ENCODE peak calls at places on chromosomes 7 and 10, in six cellular contexts. B is HCT116, L is IMR-90, H is esophagus squamous epithelium, V is fibroblast of lung, N is endodermal cell. R is an unnamed sample.

GRCh38 chr7:6730343-6730633 is 23.5 kb upstream of the ZNF12 start:
- DNase-seq in B (no peak), L (peak), H (no peak), V (no peak), N (no peak), R (no peak)

GRCh38 chr7:63900394-63901203 is 98.0 kb upstream of the ZNF722 start:
- DNase-seq in B (no peak), L (no peak), H (peak), V (no peak), N (no peak), R (no peak)

GRCh38 chr10:7819126-7819470 is 793 bp downstream of the TAF3 start:
- DNase-seq in B (no peak), L (peak), H (peak), V (peak), N (peak), R (no peak)

GRCh38 chr10:3909339-3909738 is 124.3 kb upstream of the KLF6 start:
- DNase-seq in B (no peak), L (no peak), H (no peak), V (no peak), N (no peak), R (no peak)

GRCh38 chr10:9819756-9820494 is 1197.7 kb upstream of the CELF2 start:
- DNase-seq in B (no peak), L (no peak), H (no peak), V (no peak), N (no peak), R (no peak)

GRCh38 chr7:40306596-40306995 is 171.8 kb downstream of the SUGCT start:
- DNase-seq in B (no peak), L (peak), H (no peak), V (peak), N (no peak), R (no peak)

GRCh38 chr10:3426190-3426845 is 253.7 kb upstream of the PITRM1 start:
- DNase-seq in B (no peak), L (peak), H (no peak), V (peak), N (no peak), R (peak)

GRCh38 chr7:12898004-12898403 is 210.6 kb downstream of the ARL4A start:
- DNase-seq in B (no peak), L (no peak), H (no peak), V (no peak), N (no peak), R (no peak)

GRCh38 chr7:32070406-32071360 is at the start of gene PDE1C:
- DNase-seq in B (no peak), L (peak), H (no peak), V (no peak), N (peak), R (no peak)

GRCh38 chr7:120070201-120070600 is 202.8 kb upstream of the KCND2 start:
- DNase-seq in B (no peak), L (no peak), H (no peak), V (no peak), N (no peak), R (no peak)

GRCh38 chr10:115969591-115969990 is 303.4 kb downstream of the GFRA1 start:
- DNase-seq in B (no peak), L (no peak), H (no peak), V (no peak), N (no peak), R (no peak)

GRCh38 chr7:77989981-77990566 is 191.5 kb downstream of the PHTF2 start:
- DNase-seq in B (no peak), L (no peak), H (no peak), V (no peak), N (peak), R (no peak)

GRCh38 chr10:89091501-89091900 is 100.9 kb downstream of the FAS start:
- DNase-seq in B (no peak), L (peak), H (no peak), V (peak), N (no peak), R (no peak)

GRCh38 chr10:58618158-58618676 is 105.5 kb downstream of the BICC1 start:
- DNase-seq in B (no peak), L (no peak), H (no peak), V (no peak), N (no peak), R (no peak)

GRCh38 chr7:116426428-116427156 is 72.9 kb upstream of the CAV2 start:
- DNase-seq in B (peak), L (peak), H (no peak), V (peak), N (no peak), R (peak)

GRCh38 chr7:140242057-140243031 is 65.6 kb upstream of the KDM7A start:
- DNase-seq in B (no peak), L (no peak), H (no peak), V (no peak), N (peak), R (no peak)

GRCh38 chr10:3850999-3851937 is 66.3 kb upstream of the KLF6 start:
- DNase-seq in B (peak), L (peak), H (no peak), V (peak), N (no peak), R (peak)

GRCh38 chr7:98251251-98251843 is 685 bp downstream of the TECPR1 start:
- DNase-seq in B (no peak), L (no peak), H (no peak), V (peak), N (no peak), R (no peak)

GRCh38 chr10:131697461-131698128 is 203.2 kb upstream of the PPP2R2D start:
- DNase-seq in B (no peak), L (no peak), H (no peak), V (no peak), N (peak), R (no peak)

GRCh38 chr7:15280078-15280734 is 281.6 kb downstream of the AGMO start:
- DNase-seq in B (no peak), L (no peak), H (no peak), V (peak), N (peak), R (no peak)

GRCh38 chr7:2109936-2110585 is 122.7 kb downstream of the MAD1L1 start:
- DNase-seq in B (peak), L (peak), H (no peak), V (peak), N (no peak), R (peak)

GRCh38 chr10:94292448-94293118 is 70.2 kb downstream of the NOC3L start:
- DNase-seq in B (no peak), L (peak), H (no peak), V (peak), N (no peak), R (no peak)

GRCh38 chr10:18402766-18403346 is 248.5 kb downstream of the NSUN6 start:
- DNase-seq in B (no peak), L (peak), H (no peak), V (no peak), N (no peak), R (no peak)

GRCh38 chr7:100485514-100485913 is 1.8 kb downstream of the NYAP1 start:
- DNase-seq in B (no peak), L (no peak), H (no peak), V (no peak), N (no peak), R (no peak)

GRCh38 chr10:7945025-7945424 is 109.5 kb upstream of the GATA3 start:
- DNase-seq in B (no peak), L (no peak), H (no peak), V (no peak), N (no peak), R (no peak)

GRCh38 chr7:1413936-1414639 is 45.2 kb downstream of the MICALL2 start:
- DNase-seq in B (no peak), L (no peak), H (no peak), V (no peak), N (no peak), R (no peak)

GRCh38 chr10:71462642-71462935 is 65.9 kb downstream of the CDH23 start:
- DNase-seq in B (no peak), L (no peak), H (no peak), V (no peak), N (no peak), R (no peak)

GRCh38 chr10:22010973-22011408 is 7.5 kb upstream of the DNAJC1 start:
- DNase-seq in B (peak), L (peak), H (no peak), V (peak), N (no peak), R (no peak)

GRCh38 chr10:32985341-32985764 is 27.3 kb upstream of the ITGB1 start:
- DNase-seq in B (no peak), L (no peak), H (no peak), V (no peak), N (no peak), R (no peak)

GRCh38 chr7:14687777-14688176 is 214.8 kb downstream of the DGKB start:
- DNase-seq in B (no peak), L (no peak), H (no peak), V (peak), N (no peak), R (no peak)

GRCh38 chr7:37318541-37318940 is 130.1 kb downstream of the ELMO1 start:
- DNase-seq in B (no peak), L (no peak), H (no peak), V (no peak), N (no peak), R (no peak)

GRCh38 chr10:79274279-79275104 is 72.8 kb upstream of the PPIF start:
- DNase-seq in B (no peak), L (no peak), H (no peak), V (peak), N (no peak), R (no peak)

GRCh38 chr10:5317547-5318107 is 47.1 kb upstream of the UCN3 start:
- DNase-seq in B (no peak), L (peak), H (no peak), V (peak), N (no peak), R (no peak)

GRCh38 chr10:127990846-127991542 is 84.1 kb downstream of the PTPRE start:
- DNase-seq in B (peak), L (peak), H (no peak), V (peak), N (no peak), R (no peak)

GRCh38 chr10:103455235-103455634 is 3.1 kb upstream of the CALHM2 start:
- DNase-seq in B (no peak), L (no peak), H (no peak), V (no peak), N (no peak), R (no peak)
- H3K27ac ChIP-seq in B (no peak), L (no peak), H (no peak), V (no peak), N (no peak), R (no peak)

GRCh38 chr10:97274828-97275227 is 17.6 kb downstream of the ARHGAP19 start:
- DNase-seq in B (no peak), L (no peak), H (no peak), V (no peak), N (no peak), R (no peak)

GRCh38 chr10:97270523-97271154 is 21.8 kb downstream of the ARHGAP19 start:
- DNase-seq in B (no peak), L (peak), H (no peak), V (no peak), N (no peak), R (peak)

GRCh38 chr10:97278491-97278989 is 13.9 kb downstream of the ARHGAP19 start:
- DNase-seq in B (peak), L (peak), H (no peak), V (peak), N (no peak), R (peak)

GRCh38 chr10:97277551-97277950 is 14.9 kb downstream of the ARHGAP19 start:
- DNase-seq in B (no peak), L (no peak), H (no peak), V (no peak), N (no peak), R (no peak)

GRCh38 chr10:97273700-97274099 is 18.7 kb downstream of the ARHGAP19 start:
- DNase-seq in B (no peak), L (no peak), H (no peak), V (no peak), N (no peak), R (no peak)
- TF ChIP-seq CTCF in B (no peak), L (no peak), H (no peak), V (no peak), N (no peak), R (no peak)

GRCh38 chr10:117248700-117249465 is 8.0 kb downstream of the SLC18A2 start:
- DNase-seq in B (no peak), L (no peak), H (no peak), V (no peak), N (no peak), R (no peak)

GRCh38 chr10:117242463-117242832 is 1.5 kb downstream of the SLC18A2 start:
- DNase-seq in B (no peak), L (no peak), H (no peak), V (no peak), N (no peak), R (no peak)

GRCh38 chr10:117249493-117250093 is 8.7 kb downstream of the SLC18A2 start:
- DNase-seq in B (no peak), L (no peak), H (no peak), V (no peak), N (no peak), R (no peak)

GRCh38 chr10:117250409-117250808 is 9.5 kb downstream of the SLC18A2 start:
- DNase-seq in B (no peak), L (no peak), H (no peak), V (no peak), N (no peak), R (no peak)

DNA sequence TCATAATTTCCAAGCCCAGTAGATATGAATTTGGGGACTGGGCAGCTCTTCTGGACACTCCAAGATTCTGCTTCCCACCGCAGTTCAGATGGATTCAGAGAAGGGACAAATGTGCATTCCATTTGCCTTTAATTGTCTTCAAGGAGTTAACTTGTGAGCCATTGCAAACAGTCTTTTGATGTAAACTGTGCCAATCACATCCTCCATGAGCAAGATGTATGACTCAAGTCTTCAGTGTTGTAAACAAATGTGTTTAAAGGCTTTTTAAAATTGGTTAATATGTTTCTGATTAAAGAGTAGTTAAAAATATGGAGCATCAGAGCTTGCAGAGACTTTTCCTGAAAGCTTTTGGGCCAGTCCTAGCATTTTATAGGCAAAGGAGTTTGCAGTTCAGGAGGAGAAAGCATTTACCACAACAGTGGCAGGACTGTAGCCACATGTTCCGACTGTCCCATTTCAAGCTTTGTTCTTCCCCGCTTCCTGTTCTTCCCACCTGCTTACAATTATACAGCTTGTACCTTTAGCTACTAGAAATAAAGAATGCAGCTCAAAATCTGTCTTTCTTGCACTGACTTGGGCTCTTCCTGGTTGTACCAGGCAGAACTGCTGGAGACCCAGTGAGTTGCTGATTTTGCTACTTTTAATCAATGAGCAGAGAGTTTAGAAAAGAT is 6.2 kb downstream of the SLC18A2 start:
- DNase-seq in B (no peak), L (no peak), H (no peak), V (no peak), N (no peak), R (no peak)
- H3K27ac ChIP-seq in B (no peak), L (no peak), H (no peak), V (no peak), N (no peak), R (no peak)

GRCh38 chr10:29243750-29244149 is 45.1 kb upstream of the LYZL1 start:
- DNase-seq in B (peak), L (no peak), H (no peak), V (no peak), N (peak), R (no peak)
- TF ChIP-seq CTCF in B (peak), L (peak), H (no peak), V (peak), N (peak), R (peak)

GRCh38 chr10:102658802-102659201 is 14.5 kb downstream of the TRIM8 start:
- DNase-seq in B (no peak), L (no peak), H (no peak), V (no peak), N (no peak), R (no peak)
- H3K27ac ChIP-seq in B (no peak), L (no peak), H (peak), V (no peak), N (peak), R (no peak)

GRCh38 chr7:43942997-43943701 is 16.9 kb downstream of the UBE2D4 start:
- DNase-seq in B (no peak), L (no peak), H (no peak), V (no peak), N (peak), R (no peak)
- TF ChIP-seq CTCF in B (peak), L (peak), H (no peak), V (no peak), N (peak), R (no peak)

GRCh38 chr10:86438091-86438749 is 71.6 kb upstream of the GRID1 start:
- DNase-seq in B (no peak), L (no peak), H (no peak), V (no peak), N (no peak), R (no peak)

GRCh38 chr10:86437447-86437846 is 70.9 kb upstream of the GRID1 start:
- DNase-seq in B (no peak), L (no peak), H (no peak), V (no peak), N (no peak), R (no peak)

GRCh38 chr10:86436963-86437362 is 70.4 kb upstream of the GRID1 start:
- DNase-seq in B (no peak), L (no peak), H (no peak), V (no peak), N (no peak), R (no peak)

GRCh38 chr10:86440874-86441838 is 74.6 kb upstream of the GRID1 start:
- DNase-seq in B (no peak), L (peak), H (no peak), V (peak), N (no peak), R (peak)

DNA sequence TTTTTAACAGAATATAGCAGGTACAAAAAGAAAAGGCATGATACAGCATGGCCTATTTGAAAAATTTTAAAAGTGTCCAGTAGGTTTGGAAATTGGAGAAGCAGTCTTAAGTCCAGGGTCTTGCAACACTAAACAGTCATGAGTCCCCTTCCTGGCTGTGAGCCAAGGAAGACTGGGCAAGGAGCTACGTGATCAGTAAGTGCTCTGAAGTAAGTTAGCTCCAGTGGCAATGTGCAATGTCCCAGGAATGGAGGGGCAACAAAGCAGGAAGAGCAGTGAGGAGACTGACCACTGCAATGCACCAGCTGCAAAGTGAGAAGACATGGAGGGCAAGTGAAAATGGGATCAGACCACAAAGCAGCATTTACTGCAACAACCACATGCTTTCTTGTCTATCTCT is 72.9 kb upstream of the GRID1 start:
- DNase-seq in B (no peak), L (peak), H (no peak), V (peak), N (no peak), R (peak)
- H3K27ac ChIP-seq in B (no peak), L (no peak), H (no peak), V (no peak), N (no peak), R (peak)

GRCh38 chr10:44467900-44468299 is 83.0 kb upstream of the CXCL12 start:
- DNase-seq in B (no peak), L (no peak), H (no peak), V (no peak), N (no peak), R (no peak)

GRCh38 chr10:44470779-44471178 is 85.9 kb upstream of the CXCL12 start:
- DNase-seq in B (no peak), L (no peak), H (no peak), V (no peak), N (no peak), R (no peak)

GRCh38 chr10:44467090-44467489 is 82.2 kb upstream of the CXCL12 start:
- DNase-seq in B (no peak), L (no peak), H (no peak), V (no peak), N (no peak), R (no peak)

GRCh38 chr10:44468965-44469364 is 84.1 kb upstream of the CXCL12 start:
- DNase-seq in B (no peak), L (no peak), H (no peak), V (no peak), N (no peak), R (no peak)

DNA sequence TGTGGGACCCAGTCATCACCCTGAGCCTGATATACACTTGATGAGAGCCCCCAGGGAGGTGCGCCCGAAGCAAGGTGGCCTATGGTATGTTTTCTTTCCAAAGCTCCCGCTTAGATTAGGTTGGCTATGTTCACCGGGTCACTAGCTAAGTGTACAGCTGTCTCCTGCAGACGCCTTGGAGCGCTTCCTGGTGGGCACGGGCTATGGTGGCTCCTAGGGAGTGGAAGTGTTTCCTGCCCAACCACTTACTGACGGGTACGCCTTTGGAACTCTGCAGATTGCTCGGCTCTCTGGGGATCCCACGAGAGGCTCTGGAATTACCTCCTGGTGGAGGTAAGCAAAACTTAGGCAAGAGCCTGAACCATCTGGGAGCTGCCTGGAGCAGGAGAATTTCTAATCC is 83.6 kb upstream of the CXCL12 start:
- DNase-seq in B (no peak), L (no peak), H (no peak), V (no peak), N (no peak), R (no peak)
- TF ChIP-seq CTCF in B (no peak), L (no peak), H (no peak), V (no peak), N (no peak), R (no peak)

DNA sequence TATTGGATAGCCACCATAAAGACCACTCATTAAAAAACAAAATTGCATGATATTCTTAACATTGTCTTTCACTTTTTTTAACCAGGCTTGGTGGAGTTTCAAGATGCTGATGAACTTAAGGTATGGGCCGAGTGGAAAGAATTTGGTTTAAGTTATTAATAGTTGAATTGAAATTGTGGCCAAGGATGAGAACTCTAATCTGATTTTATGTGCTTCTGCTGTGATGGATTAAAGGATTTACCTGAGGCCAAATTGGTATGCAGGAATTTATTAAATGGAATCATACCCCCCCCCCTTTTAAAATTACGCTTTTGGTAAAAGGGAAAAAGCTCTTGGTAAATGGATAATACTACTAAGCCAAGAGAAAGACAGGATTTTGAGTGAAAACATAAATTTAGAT is 33.8 kb upstream of the TOMM7 start:
- DNase-seq in B (no peak), L (no peak), H (no peak), V (no peak), N (no peak), R (no peak)
- H3K27ac ChIP-seq in B (peak), L (peak), H (peak), V (peak), N (no peak), R (peak)

GRCh38 chr7:4792537-4793126 is 17.2 kb downstream of the AP5Z1 start:
- DNase-seq in B (no peak), L (no peak), H (no peak), V (peak), N (peak), R (no peak)
- TF ChIP-seq CTCF in B (no peak), L (no peak), H (no peak), V (no peak), N (no peak), R (no peak)

R was measured in AG04450.